ENCODE peak calls at places on chromosomes 7 and 10, in eight cellular contexts. D is heart left ventricle, O is sigmoid colon, U is ovary, G is stomach, V is endothelial cell of umbilical vein, K is HCT116, J is IMR-90. M is an unnamed sample.

GRCh38 chr7:158802535-158803199 is 26.6 kb downstream of the ESYT2 start:
- DNase-seq in G (no peak), V (no peak), J (peak; percentile 56), O (no peak), D (no peak), U (no peak), K (no peak), M (no peak)

GRCh38 chr7:37824987-37825509 is 23.3 kb upstream of the NME8 start:
- DNase-seq in U (no peak), K (no peak), J (no peak), V (no peak), G (no peak), D (no peak), O (no peak), M (no peak)

GRCh38 chr10:97778452-97779302 is 6.9 kb upstream of the SFRP5 start:
- DNase-seq in J (no peak), O (no peak), K (no peak), D (peak; percentile 11), V (no peak), U (no peak), G (no peak), M (no peak)

GRCh38 chr7:43244782-43245181 is 132.3 kb downstream of the HECW1 start:
- DNase-seq in U (no peak), J (no peak), D (no peak), V (no peak), K (no peak), O (no peak), G (no peak), M (no peak)

GRCh38 chr7:65927489-65928448 is 54.2 kb downstream of the GUSB start:
- DNase-seq in V (no peak), J (no peak), U (no peak), D (no peak), G (no peak), K (no peak), O (no peak), M (no peak)

GRCh38 chr10:19048479-19048878 is at the start of gene MALRD1:
- DNase-seq in J (no peak), D (no peak), O (no peak), G (no peak), K (no peak), U (no peak), V (no peak), M (no peak)

GRCh38 chr10:118624747-118625146 is 29.3 kb upstream of the PRLHR start:
- DNase-seq in O (no peak), G (no peak), U (no peak), K (no peak), D (no peak), V (no peak), J (no peak), M (no peak)

GRCh38 chr7:98877146-98877545 is 1.2 kb upstream of the TRRAP start:
- DNase-seq in U (no peak), V (no peak), G (no peak), J (no peak), O (no peak), K (no peak), D (no peak), M (peak; percentile 46)

GRCh38 chr7:50667789-50668226 is 102.6 kb upstream of the DDC start:
- DNase-seq in D (peak; percentile 74), G (no peak), K (no peak), V (peak; percentile 80), O (no peak), J (peak; percentile 3), U (no peak), M (no peak)

GRCh38 chr7:137933270-137934017 is 68.4 kb downstream of the CREB3L2 start:
- DNase-seq in O (peak; percentile 77), G (no peak), J (peak; percentile 83), D (peak; percentile 50), V (peak; percentile 43), K (no peak), U (peak; percentile 69), M (peak; percentile 70)

GRCh38 chr7:94620703-94621118 is 35.2 kb downstream of the SGCE start:
- DNase-seq in J (peak; percentile 91), G (peak; percentile 57), U (peak; percentile 67), D (peak; percentile 90), O (peak; percentile 87), V (peak; percentile 83), K (peak; percentile 83), M (peak; percentile 75)

GRCh38 chr7:140888087-140888486 is 36.6 kb downstream of the BRAF start:
- DNase-seq in D (no peak), G (no peak), U (no peak), V (no peak), K (no peak), O (no peak), J (peak; percentile 39), M (no peak)

GRCh38 chr7:537911-538634 is 18.4 kb upstream of the PDGFA start:
- DNase-seq in U (no peak), J (peak; percentile 89), O (no peak), D (peak; percentile 89), G (peak; percentile 73), K (peak; percentile 83), V (peak; percentile 65), M (no peak)

GRCh38 chr10:71228875-71229720 is 16.7 kb downstream of the UNC5B start:
- DNase-seq in G (no peak), V (no peak), U (no peak), J (no peak), O (peak; percentile 48), D (peak; percentile 23), K (no peak), M (no peak)

GRCh38 chr10:73585223-73585784 is 5.8 kb downstream of the USP54 start:
- DNase-seq in K (no peak), J (peak; percentile 28), O (no peak), D (no peak), V (no peak), G (no peak), U (no peak), M (no peak)

GRCh38 chr7:79185605-79186004 is 267.9 kb downstream of the MAGI2 start:
- DNase-seq in D (no peak), V (no peak), K (no peak), U (no peak), O (no peak), J (peak; percentile 20), G (no peak), M (no peak)

GRCh38 chr10:130411496-130412070 is 275.4 kb downstream of the GLRX3 start:
- DNase-seq in O (peak; percentile 19), K (no peak), V (no peak), G (no peak), J (no peak), D (no peak), U (no peak), M (no peak)

GRCh38 chr7:102253076-102253972 is 33.3 kb upstream of the SH2B2 start:
- DNase-seq in K (no peak), O (no peak), G (no peak), D (no peak), U (no peak), J (no peak), V (no peak), M (no peak)

GRCh38 chr7:17680943-17681351 is 259.3 kb downstream of the SNX13 start:
- DNase-seq in V (peak; percentile 31), G (no peak), D (no peak), K (peak; percentile 12), U (no peak), J (peak; percentile 49), O (no peak), M (no peak)

GRCh38 chr10:116307450-116307849 is 16.8 kb upstream of the CCDC172 start:
- DNase-seq in U (no peak), O (no peak), D (no peak), J (no peak), G (no peak), K (no peak), V (no peak), M (no peak)

GRCh38 chr7:75986147-75986781 is 8.1 kb downstream of the TMEM120A start:
- DNase-seq in J (no peak), K (no peak), D (peak; percentile 30), G (no peak), O (peak; percentile 55), U (peak; percentile 61), V (no peak), M (no peak)

GRCh38 chr7:84998665-84999064 is 188.2 kb downstream of the SEMA3D start:
- DNase-seq in J (no peak), G (no peak), D (no peak), V (no peak), K (no peak), U (no peak), O (no peak), M (no peak)

GRCh38 chr7:132221356-132221755 is 354.9 kb downstream of the PLXNA4 start:
- DNase-seq in O (peak; percentile 4), U (no peak), G (no peak), V (no peak), K (no peak), J (no peak), D (no peak), M (no peak)

GRCh38 chr10:80488539-80489066 is 34.5 kb downstream of the TSPAN14 start:
- DNase-seq in O (no peak), U (no peak), K (no peak), D (no peak), J (no peak), V (no peak), G (peak; percentile 17), M (no peak)
- H3K4me1 ChIP-seq in O (peaks cover 46% of the 10 kb centered on the region), U (peaks cover 21% of the 10 kb centered on the region), K (peaks cover 51% of the 10 kb centered on the region), D (peaks cover 76% of the 10 kb centered on the region), J (peaks cover 2% of the 10 kb centered on the region), V (peaks cover 53% of the 10 kb centered on the region), G (peaks cover 56% of the 10 kb centered on the region), M (peaks cover 95% of the 10 kb centered on the region)

DNA sequence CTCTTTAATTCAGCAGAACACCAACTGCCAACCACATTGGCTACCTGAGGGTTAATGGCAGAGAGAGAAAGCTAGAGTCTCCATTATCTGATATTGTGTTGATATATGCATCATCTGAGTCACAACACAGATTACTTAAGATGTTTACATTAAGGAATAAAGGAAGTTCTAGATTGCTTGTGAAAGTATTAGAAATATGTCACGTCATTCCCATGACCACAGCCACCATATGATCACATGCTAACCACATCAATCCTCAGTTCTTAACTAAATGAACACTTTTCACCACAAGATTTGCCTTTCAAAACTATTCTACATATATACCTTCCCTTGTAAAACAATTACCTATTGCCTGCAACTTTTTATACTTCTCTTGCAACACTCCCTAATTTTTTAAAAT is 337.9 kb downstream of the FGFR2 start:
- DNase-seq in U (no peak), V (no peak), G (no peak), K (no peak), J (no peak), D (no peak), O (no peak), M (no peak)
- TF ChIP-seq POLR2A in U (no peak), V (no peak), G (no peak), K (no peak), J (no peak), D (no peak), O (no peak), M (no peak)

GRCh38 chr10:48697091-48697490 is 12.4 kb downstream of the WDFY4 start:
- DNase-seq in D (no peak), G (no peak), K (no peak), O (no peak), U (no peak), J (no peak), V (no peak), M (no peak)
- H3K4me1 ChIP-seq in D (no peaks in the 10 kb centered on the region), G (no peaks in the 10 kb centered on the region), K (no peaks in the 10 kb centered on the region), O (no peaks in the 10 kb centered on the region), U (no peaks in the 10 kb centered on the region), J (no peaks in the 10 kb centered on the region), V (no peaks in the 10 kb centered on the region), M (no peaks in the 10 kb centered on the region)

DNA sequence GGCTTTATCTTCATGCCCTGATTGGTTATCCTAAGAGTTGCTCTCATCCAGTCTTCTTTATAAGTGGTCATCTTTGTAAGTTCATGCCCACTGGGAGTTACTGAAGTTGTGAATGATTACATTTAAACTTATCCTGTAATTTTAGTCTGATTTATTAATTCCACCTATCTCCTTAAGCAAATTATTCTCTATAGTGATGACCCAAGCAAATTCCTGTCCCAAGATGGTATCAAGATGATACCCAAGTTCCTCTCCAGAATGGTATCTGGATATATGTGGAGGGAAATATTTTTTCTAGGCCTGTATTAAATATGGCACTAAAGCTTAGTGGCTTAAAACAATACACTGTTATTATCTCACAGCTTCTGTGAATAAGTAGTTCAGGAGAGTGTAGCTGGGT is 22.6 kb upstream of the VOPP1 start:
- DNase-seq in V (no peak), D (no peak), G (no peak), O (no peak), U (no peak), J (no peak), K (no peak), M (no peak)
- TF ChIP-seq POLR2A in V (no peak), D (no peak), G (no peak), O (no peak), U (no peak), J (no peak), K (no peak), M (no peak)

M was measured in suprapubic skin.